ENCODE peak calls at places on chromosomes 11 and 22, in eight cellular contexts. T is A172, R is substantia nigra, S is AG04450, W is activated T-cell treated with anti-CD3 and anti-CD28 coated beads for 48 hours, Y is Peyer's patch, C is amniotic stem cell, Q is DMS153. D is an unnamed sample.

GRCh38 chr11:67629386-67630229 is at the start of gene NUDT8:
- DNase-seq in S (no peak), C (peak), T (peak), Y (peak), R (peak), W (peak), Q (peak), D (peak)

GRCh38 chr11:70164705-70165104 is 38.4 kb upstream of the FADD start:
- DNase-seq in Y (no peak), R (no peak), W (no peak), C (no peak), S (no peak), Q (no peak), T (no peak), D (no peak)

GRCh38 chr11:78083036-78083435 is 3.4 kb upstream of the NDUFC2 start:
- DNase-seq in T (no peak), R (no peak), C (no peak), S (no peak), Y (no peak), Q (no peak), W (no peak), D (no peak)

GRCh38 chr22:43126506-43127165 is 16.1 kb downstream of the BIK start:
- DNase-seq in R (no peak), S (peak), W (no peak), Y (no peak), Q (no peak), C (no peak), T (peak), D (peak)

GRCh38 chr11:130068986-130069683 is 559 bp upstream of the APLP2 start:
- DNase-seq in Y (peak), R (peak), T (peak), Q (peak), C (peak), S (peak), W (peak), D (peak)

GRCh38 chr11:103662880-103663279 is 373.6 kb upstream of the DDI1 start:
- DNase-seq in Q (no peak), Y (peak), R (no peak), S (no peak), W (no peak), T (no peak), C (no peak), D (no peak)

GRCh38 chr11:114080219-114080618 is 20.7 kb downstream of the ZBTB16 start:
- DNase-seq in C (no peak), T (peak), W (no peak), Y (peak), S (no peak), Q (peak), R (no peak), D (no peak)

GRCh38 chr11:77259681-77260080 is 41.8 kb downstream of the GDPD4 start:
- DNase-seq in S (no peak), W (no peak), Y (no peak), R (no peak), Q (no peak), T (no peak), C (no peak), D (no peak)

GRCh38 chr11:70760416-70761020 is 362.2 kb downstream of the CTTN start:
- DNase-seq in C (no peak), Q (no peak), T (no peak), W (no peak), Y (no peak), R (no peak), S (no peak), D (no peak)

GRCh38 chr11:67464411-67465189 is 4.5 kb downstream of the TMEM134 start:
- DNase-seq in S (no peak), Y (peak), C (no peak), R (peak), W (peak), T (peak), Q (peak), D (peak)

GRCh38 chr22:42169055-42169469 is 38.5 kb upstream of the CYP2D6 start:
- DNase-seq in R (peak), Q (peak), W (peak), T (peak), Y (peak), C (no peak), S (peak), D (peak)

GRCh38 chr11:86418929-86419328 is 44.2 kb downstream of the CCDC81 start:
- DNase-seq in W (no peak), T (no peak), C (no peak), Y (no peak), S (no peak), Q (no peak), R (no peak), D (no peak)

GRCh38 chr22:45995405-45996101 is 18.6 kb upstream of the WNT7B start:
- DNase-seq in C (no peak), Q (no peak), T (no peak), S (no peak), Y (no peak), R (no peak), W (no peak), D (no peak)

GRCh38 chr11:78809931-78810481 is 235.3 kb upstream of the NARS2 start:
- DNase-seq in Q (no peak), T (no peak), Y (no peak), S (peak), R (no peak), W (no peak), C (no peak), D (no peak)

GRCh38 chr11:121688860-121689614 is 236.3 kb upstream of the SORL1-AS1 start:
- DNase-seq in C (no peak), Q (no peak), R (no peak), T (peak), S (no peak), Y (no peak), W (no peak), D (peak)

GRCh38 chr11:56783448-56784041 is 35.0 kb upstream of the OR9G4 start:
- DNase-seq in Q (peak), R (no peak), C (peak), W (no peak), T (peak), S (peak), Y (no peak), D (peak)

GRCh38 chr11:62665630-62666258 is 632 bp downstream of the CSKMT start:
- DNase-seq in Q (peak), T (peak), C (no peak), Y (peak), R (peak), W (peak), S (no peak), D (peak)